ENCODE peak calls at places on chromosomes 12 and 14, in four cellular contexts. F is IMR-90, J is ovary, X is choroid plexus epithelial cell. Z is an unnamed sample.
A peak's percentile ranks its signal among the peaks of the same experiment; 100 is the strongest.

GRCh38 chr12:95790912-95791849 is 617 bp upstream of the NTN4 start:
- DNase-seq in F (peak; percentile 22), J (peak; percentile 63), X (no peak), Z (no peak)

GRCh38 chr12:105672576-105672975 is 342.1 kb downstream of the C12orf75 start:
- DNase-seq in F (no peak), J (peak; percentile 46), X (no peak), Z (peak; percentile 12)

GRCh38 chr12:42382013-42382696 is 56.2 kb downstream of the PPHLN1 start:
- DNase-seq in F (peak; percentile 50), J (no peak), X (peak; percentile 71), Z (peak; percentile 75)

GRCh38 chr12:65922077-65922476 is 97.8 kb downstream of the HMGA2 start:
- DNase-seq in F (no peak), J (no peak), X (no peak), Z (no peak)

GRCh38 chr14:52370406-52370911 is 56.3 kb downstream of the PTGER2 start:
- DNase-seq in F (no peak), J (no peak), X (no peak), Z (no peak)

GRCh38 chr14:59619071-59619470 is 42.5 kb upstream of the CCDC175 start:
- DNase-seq in F (no peak), J (no peak), X (no peak), Z (no peak)

GRCh38 chr14:104886690-104887622 is 21.9 kb downstream of the CEP170B start:
- DNase-seq in F (no peak), J (peak; percentile 18), X (no peak), Z (no peak)

GRCh38 chr12:14995583-14996425 is 23.0 kb downstream of the PDE6H start:
- DNase-seq in F (peak; percentile 79), J (no peak), X (peak; percentile 89), Z (peak; percentile 92)

GRCh38 chr12:77122236-77122635 is 56.9 kb upstream of the E2F7 start:
- DNase-seq in F (peak; percentile 97), J (no peak), X (peak; percentile 96), Z (peak; percentile 94)

GRCh38 chr12:53251477-53252348 is 16.4 kb upstream of the ESPL1 start:
- DNase-seq in F (peak; percentile 64), J (peak; percentile 83), X (peak; percentile 61), Z (peak; percentile 62)
- TF ChIP-seq CTCF in F (peak; percentile 41), J (peak; percentile 20), X (peak; percentile 51), Z (peak; percentile 36)

DNA sequence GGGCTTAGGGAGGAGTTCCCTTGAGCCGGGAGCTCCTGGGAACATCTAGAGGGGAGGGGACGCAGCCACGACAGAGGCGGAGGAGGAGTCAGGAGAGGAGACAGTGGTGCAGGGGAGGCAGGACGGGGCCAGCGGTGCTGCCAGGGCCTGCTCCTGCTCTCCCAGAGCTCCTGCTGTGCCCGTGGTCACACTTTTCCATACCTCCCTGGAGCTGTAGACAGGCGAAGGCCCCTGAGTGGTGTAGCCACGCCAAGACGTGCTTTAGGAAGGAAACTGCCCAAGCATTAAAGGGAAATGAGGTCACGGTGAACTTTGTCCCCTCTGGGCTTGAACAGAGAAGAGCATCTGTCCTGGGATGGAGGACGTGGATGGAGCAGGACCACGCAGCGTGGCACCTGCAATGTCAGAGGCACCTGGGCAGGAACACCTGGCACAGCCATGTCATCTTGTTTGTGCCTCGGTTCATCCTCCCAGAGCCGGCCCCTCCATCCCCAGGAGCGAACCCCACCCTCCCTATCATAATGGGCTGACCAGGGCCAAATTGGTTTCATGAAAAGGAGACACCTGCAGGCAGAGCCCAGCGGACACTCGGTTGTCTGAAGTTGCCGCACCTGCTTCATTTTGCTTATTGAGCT is 239.5 kb upstream of the SFSWAP start:
- DNase-seq in F (no peak), J (no peak), X (no peak), Z (no peak)
- H3K4me3 ChIP-seq in F (no peak overlapping the region), J (no peak overlapping the region), X (no peak overlapping the region), Z (no peak overlapping the region)

GRCh38 chr12:54300732-54301427 is at the start of gene NFE2:
- DNase-seq in F (peak; percentile 77), J (no peak), X (peak; percentile 74), Z (peak; percentile 61)
- TF ChIP-seq CTCF in F (peak; percentile 12), J (no peak), X (no peak), Z (peak; percentile 11)

GRCh38 chr12:57047981-57048380 is 1.9 kb downstream of the MYO1A start:
- DNase-seq in F (peak; percentile 43), J (no peak), X (no peak), Z (no peak)
- H3K4me3 ChIP-seq in F (no peak overlapping the region), J (no peak overlapping the region), X (no peak overlapping the region), Z (no peak overlapping the region)

DNA sequence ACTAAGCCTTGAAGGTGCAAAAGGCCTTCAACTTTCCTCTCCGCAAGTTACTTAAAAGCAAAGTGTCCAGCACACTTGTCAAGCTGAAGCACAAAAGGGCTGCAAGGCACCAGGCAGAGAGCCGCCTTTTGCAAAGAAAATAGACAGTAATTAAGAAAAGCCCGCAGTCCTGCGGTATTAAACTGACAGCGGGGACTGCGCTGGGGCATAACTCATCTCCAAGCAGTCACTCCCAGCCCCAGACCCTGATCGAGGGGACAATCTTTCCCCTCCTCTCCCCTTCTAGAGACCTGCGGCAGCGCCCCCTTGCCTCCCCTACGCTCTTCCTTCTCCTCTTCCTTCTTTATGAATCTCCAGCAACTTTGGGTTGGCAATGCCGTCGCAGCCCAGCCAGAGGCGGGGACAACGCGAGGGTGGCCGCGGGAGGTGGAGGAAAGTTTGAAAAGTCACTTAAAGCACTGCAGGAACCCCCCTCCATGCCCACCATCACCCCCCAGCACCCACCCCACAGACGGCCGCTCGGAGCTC is 200.9 kb upstream of the CAND1 start:
- DNase-seq in F (no peak), J (no peak), X (no peak), Z (no peak)
- TF ChIP-seq CTCF in F (no peak), J (no peak), X (no peak), Z (no peak)